ENCODE peak calls at places on chromosomes 7 and 10, in five cellular contexts. One of them, this sample, is unnamed.
A peak's percentile ranks its signal among the peaks of the same experiment; 100 is the strongest.

GRCh38 chr7:155412416-155413253 is 45.3 kb upstream of the EN2 start:
- DNase-seq in naive thymus-derived CD4-positive, alpha-beta T cell: peak; percentile 29
- DNase-seq in psoas muscle: no peak
- DNase-seq in CD8-positive, alpha-beta T cell: peak; percentile 20
- DNase-seq in tibial nerve: no peak
- DNase-seq in this sample: no peak

GRCh38 chr10:33001908-33002492 is 44.0 kb upstream of the ITGB1 start:
- DNase-seq in naive thymus-derived CD4-positive, alpha-beta T cell: no peak
- DNase-seq in psoas muscle: no peak
- DNase-seq in CD8-positive, alpha-beta T cell: no peak
- DNase-seq in tibial nerve: no peak
- DNase-seq in this sample: no peak

GRCh38 chr7:105402221-105403095 is 13.7 kb upstream of the SRPK2 start:
- DNase-seq in naive thymus-derived CD4-positive, alpha-beta T cell: no peak
- DNase-seq in psoas muscle: no peak
- DNase-seq in CD8-positive, alpha-beta T cell: no peak
- DNase-seq in tibial nerve: no peak
- DNase-seq in this sample: no peak

GRCh38 chr10:101718681-101719275 is 23.8 kb upstream of the FBXW4 start:
- DNase-seq in naive thymus-derived CD4-positive, alpha-beta T cell: no peak
- DNase-seq in psoas muscle: no peak
- DNase-seq in CD8-positive, alpha-beta T cell: no peak
- DNase-seq in tibial nerve: no peak
- DNase-seq in this sample: no peak

GRCh38 chr10:9294132-9294663 is 1239.7 kb downstream of the GATA3 start:
- DNase-seq in naive thymus-derived CD4-positive, alpha-beta T cell: no peak
- DNase-seq in psoas muscle: no peak
- DNase-seq in CD8-positive, alpha-beta T cell: no peak
- DNase-seq in tibial nerve: no peak
- DNase-seq in this sample: no peak

GRCh38 chr10:10490187-10490980 is 527.3 kb upstream of the CELF2 start:
- DNase-seq in naive thymus-derived CD4-positive, alpha-beta T cell: no peak
- DNase-seq in psoas muscle: no peak
- DNase-seq in CD8-positive, alpha-beta T cell: no peak
- DNase-seq in tibial nerve: no peak
- DNase-seq in this sample: no peak

GRCh38 chr7:116671681-116672595 is at the start of gene MET:
- DNase-seq in naive thymus-derived CD4-positive, alpha-beta T cell: no peak
- DNase-seq in psoas muscle: peak; percentile 91
- DNase-seq in CD8-positive, alpha-beta T cell: no peak
- DNase-seq in tibial nerve: peak; percentile 38
- DNase-seq in this sample: peak; percentile 76

GRCh38 chr10:35874326-35875070 is 232.4 kb upstream of the FZD8 start:
- DNase-seq in naive thymus-derived CD4-positive, alpha-beta T cell: no peak
- DNase-seq in psoas muscle: no peak
- DNase-seq in CD8-positive, alpha-beta T cell: no peak
- DNase-seq in tibial nerve: no peak
- DNase-seq in this sample: no peak

GRCh38 chr10:18279202-18279601 is 139.0 kb downstream of the CACNB2 start:
- DNase-seq in naive thymus-derived CD4-positive, alpha-beta T cell: no peak
- DNase-seq in psoas muscle: no peak
- DNase-seq in CD8-positive, alpha-beta T cell: no peak
- DNase-seq in tibial nerve: no peak
- DNase-seq in this sample: no peak

GRCh38 chr10:47438857-47439474 is 44.9 kb downstream of the ANXA8 start:
- DNase-seq in naive thymus-derived CD4-positive, alpha-beta T cell: no peak
- DNase-seq in psoas muscle: no peak
- DNase-seq in CD8-positive, alpha-beta T cell: no peak
- DNase-seq in tibial nerve: no peak
- DNase-seq in this sample: no peak

GRCh38 chr10:132850896-132851295 is 64.9 kb upstream of the NKX6-2 start:
- DNase-seq in naive thymus-derived CD4-positive, alpha-beta T cell: no peak
- DNase-seq in psoas muscle: peak; percentile 33
- DNase-seq in CD8-positive, alpha-beta T cell: no peak
- DNase-seq in tibial nerve: peak; percentile 9
- DNase-seq in this sample: peak; percentile 17

GRCh38 chr10:79243211-79244067 is 103.8 kb upstream of the PPIF start:
- DNase-seq in naive thymus-derived CD4-positive, alpha-beta T cell: peak; percentile 58
- DNase-seq in psoas muscle: peak; percentile 67
- DNase-seq in CD8-positive, alpha-beta T cell: peak; percentile 25
- DNase-seq in tibial nerve: no peak
- DNase-seq in this sample: peak; percentile 88

GRCh38 chr7:96090756-96091155 is 231.1 kb downstream of the SLC25A13 start:
- DNase-seq in naive thymus-derived CD4-positive, alpha-beta T cell: no peak
- DNase-seq in psoas muscle: no peak
- DNase-seq in CD8-positive, alpha-beta T cell: no peak
- DNase-seq in tibial nerve: no peak
- DNase-seq in this sample: no peak

GRCh38 chr10:23345861-23346260 is 1.3 kb upstream of the C10orf67 start:
- DNase-seq in naive thymus-derived CD4-positive, alpha-beta T cell: no peak
- DNase-seq in psoas muscle: no peak
- DNase-seq in CD8-positive, alpha-beta T cell: no peak
- DNase-seq in tibial nerve: no peak
- DNase-seq in this sample: no peak

GRCh38 chr7:124276005-124276606 is 243.2 kb upstream of the TMEM229A start:
- DNase-seq in naive thymus-derived CD4-positive, alpha-beta T cell: no peak
- DNase-seq in psoas muscle: no peak
- DNase-seq in CD8-positive, alpha-beta T cell: no peak
- DNase-seq in tibial nerve: no peak
- DNase-seq in this sample: no peak

GRCh38 chr7:127946081-127946480 is 85.2 kb downstream of the LRRC4 start:
- DNase-seq in naive thymus-derived CD4-positive, alpha-beta T cell: no peak
- DNase-seq in psoas muscle: no peak
- DNase-seq in CD8-positive, alpha-beta T cell: no peak
- DNase-seq in tibial nerve: no peak
- DNase-seq in this sample: no peak

GRCh38 chr10:19778996-19779395 is 37.2 kb upstream of the PLXDC2 start:
- DNase-seq in naive thymus-derived CD4-positive, alpha-beta T cell: no peak
- DNase-seq in psoas muscle: no peak
- DNase-seq in CD8-positive, alpha-beta T cell: no peak
- DNase-seq in tibial nerve: no peak
- DNase-seq in this sample: no peak

GRCh38 chr10:5538446-5538845 is 13.7 kb downstream of the CALML3 start:
- DNase-seq in naive thymus-derived CD4-positive, alpha-beta T cell: no peak
- DNase-seq in psoas muscle: no peak
- DNase-seq in CD8-positive, alpha-beta T cell: no peak
- DNase-seq in tibial nerve: no peak
- DNase-seq in this sample: peak; percentile 61

GRCh38 chr7:29248713-29249382 is 54.3 kb downstream of the CHN2 start:
- DNase-seq in naive thymus-derived CD4-positive, alpha-beta T cell: no peak
- DNase-seq in psoas muscle: no peak
- DNase-seq in CD8-positive, alpha-beta T cell: no peak
- DNase-seq in tibial nerve: no peak
- DNase-seq in this sample: no peak

GRCh38 chr7:36749282-36749960 is 25.1 kb upstream of the AOAH start:
- DNase-seq in naive thymus-derived CD4-positive, alpha-beta T cell: no peak
- DNase-seq in psoas muscle: no peak
- DNase-seq in CD8-positive, alpha-beta T cell: no peak
- DNase-seq in tibial nerve: no peak
- DNase-seq in this sample: no peak

GRCh38 chr10:86813101-86813500 is 56.7 kb downstream of the BMPR1A start:
- DNase-seq in naive thymus-derived CD4-positive, alpha-beta T cell: no peak
- DNase-seq in psoas muscle: no peak
- DNase-seq in CD8-positive, alpha-beta T cell: no peak
- DNase-seq in tibial nerve: no peak
- DNase-seq in this sample: no peak

GRCh38 chr7:29196191-29196590 is 1.6 kb downstream of the CHN2 start:
- DNase-seq in naive thymus-derived CD4-positive, alpha-beta T cell: no peak
- DNase-seq in psoas muscle: no peak
- DNase-seq in CD8-positive, alpha-beta T cell: no peak
- DNase-seq in tibial nerve: no peak
- DNase-seq in this sample: no peak

GRCh38 chr10:127485153-127485857 is 63.8 kb upstream of the NPS start:
- DNase-seq in naive thymus-derived CD4-positive, alpha-beta T cell: no peak
- DNase-seq in psoas muscle: no peak
- DNase-seq in CD8-positive, alpha-beta T cell: no peak
- DNase-seq in tibial nerve: no peak
- DNase-seq in this sample: no peak

GRCh38 chr7:74656421-74656910 is 1.1 kb upstream of the GTF2I start:
- DNase-seq in naive thymus-derived CD4-positive, alpha-beta T cell: peak; percentile 44
- DNase-seq in psoas muscle: peak; percentile 73
- DNase-seq in CD8-positive, alpha-beta T cell: peak; percentile 36
- DNase-seq in tibial nerve: no peak
- DNase-seq in this sample: peak; percentile 65

GRCh38 chr10:100637785-100638184 is 102.0 kb downstream of the HIF1AN start:
- DNase-seq in naive thymus-derived CD4-positive, alpha-beta T cell: no peak
- DNase-seq in psoas muscle: no peak
- DNase-seq in CD8-positive, alpha-beta T cell: no peak
- DNase-seq in tibial nerve: no peak
- DNase-seq in this sample: no peak

GRCh38 chr7:44216521-44217030 is 15.8 kb downstream of the YKT6 start:
- DNase-seq in naive thymus-derived CD4-positive, alpha-beta T cell: no peak
- DNase-seq in psoas muscle: peak; percentile 64
- DNase-seq in CD8-positive, alpha-beta T cell: no peak
- DNase-seq in tibial nerve: no peak
- DNase-seq in this sample: peak; percentile 38

GRCh38 chr10:97944772-97945171 is 85.6 kb downstream of the CRTAC1 start:
- DNase-seq in naive thymus-derived CD4-positive, alpha-beta T cell: no peak
- DNase-seq in psoas muscle: no peak
- DNase-seq in CD8-positive, alpha-beta T cell: no peak
- DNase-seq in tibial nerve: no peak
- DNase-seq in this sample: no peak

GRCh38 chr7:159091480-159092475 is 52.9 kb downstream of the VIPR2 start:
- DNase-seq in naive thymus-derived CD4-positive, alpha-beta T cell: no peak
- DNase-seq in psoas muscle: no peak
- DNase-seq in CD8-positive, alpha-beta T cell: no peak
- DNase-seq in tibial nerve: no peak
- DNase-seq in this sample: peak; percentile 64

GRCh38 chr7:33196194-33196593 is 66.8 kb downstream of the BBS9 start:
- DNase-seq in naive thymus-derived CD4-positive, alpha-beta T cell: no peak
- DNase-seq in psoas muscle: no peak
- DNase-seq in CD8-positive, alpha-beta T cell: no peak
- DNase-seq in tibial nerve: no peak
- DNase-seq in this sample: no peak

DNA sequence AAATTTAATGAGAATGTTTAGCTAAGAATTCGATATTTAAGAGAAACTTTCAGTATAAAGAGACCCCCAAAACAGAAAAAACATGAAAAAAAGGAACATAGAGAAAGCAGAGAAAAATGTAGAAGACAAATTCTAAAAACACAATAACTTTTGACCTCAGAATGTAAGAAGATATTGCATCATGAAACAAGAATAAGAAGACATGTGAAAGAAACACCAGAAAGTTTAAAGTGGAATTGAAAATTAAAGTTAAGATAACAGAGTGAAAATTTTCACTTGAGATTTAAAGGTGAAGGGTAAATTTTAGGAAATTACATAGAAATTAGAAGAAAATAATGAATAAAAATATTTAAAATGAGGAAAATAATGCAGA is 78.2 kb upstream of the FAM3C start:
- DNase-seq in naive thymus-derived CD4-positive, alpha-beta T cell: no peak
- DNase-seq in psoas muscle: no peak
- DNase-seq in CD8-positive, alpha-beta T cell: no peak
- DNase-seq in tibial nerve: no peak
- DNase-seq in this sample: no peak
- H3K4me3 ChIP-seq in naive thymus-derived CD4-positive, alpha-beta T cell: no peak overlapping the region
- H3K4me3 ChIP-seq in psoas muscle: no peak overlapping the region
- H3K4me3 ChIP-seq in CD8-positive, alpha-beta T cell: no peak overlapping the region
- H3K4me3 ChIP-seq in tibial nerve: no peak overlapping the region
- H3K4me3 ChIP-seq in this sample: no peak overlapping the region

DNA sequence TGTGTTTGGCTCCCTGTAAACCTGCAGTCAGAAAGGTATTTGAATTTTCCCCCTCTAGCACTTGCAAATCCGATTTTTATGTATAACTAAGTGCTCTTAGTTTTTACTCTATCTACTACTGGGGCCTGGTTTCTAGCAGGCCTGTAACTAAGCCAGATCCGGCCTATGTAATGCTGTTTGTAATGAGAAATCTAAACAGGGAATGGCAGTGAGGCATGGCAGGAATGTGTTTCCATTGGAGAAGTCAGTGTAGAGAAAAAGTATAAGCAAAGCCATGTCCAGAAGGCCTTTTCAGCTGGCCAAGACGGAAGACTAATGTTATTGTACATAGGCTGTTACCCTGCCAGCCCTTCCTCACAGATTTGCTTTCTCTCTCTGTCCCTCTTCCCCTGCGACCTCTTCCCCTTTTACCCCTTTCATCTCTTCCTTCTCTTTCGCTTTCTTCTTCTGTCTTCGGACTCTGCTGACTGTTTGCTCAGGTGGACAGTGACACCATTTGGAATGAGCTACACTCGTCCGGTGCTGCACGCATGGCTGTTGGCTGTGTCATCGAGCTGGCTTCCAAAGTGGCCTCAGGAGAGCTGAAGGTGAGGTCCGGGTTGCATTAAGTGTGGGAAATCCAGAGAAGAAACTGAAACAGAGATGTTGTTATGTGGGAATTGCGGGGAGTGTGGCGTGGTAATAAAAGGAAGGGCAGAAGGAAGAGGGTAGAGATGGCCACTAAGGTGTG is 297.5 kb downstream of the HDAC9 start:
- DNase-seq in naive thymus-derived CD4-positive, alpha-beta T cell: no peak
- DNase-seq in psoas muscle: no peak
- DNase-seq in CD8-positive, alpha-beta T cell: no peak
- DNase-seq in tibial nerve: peak; percentile 14
- DNase-seq in this sample: no peak
- H3K27ac ChIP-seq in naive thymus-derived CD4-positive, alpha-beta T cell: no peak overlapping the region
- H3K27ac ChIP-seq in psoas muscle: no peak overlapping the region
- H3K27ac ChIP-seq in CD8-positive, alpha-beta T cell: no peak overlapping the region
- H3K27ac ChIP-seq in tibial nerve: no peak overlapping the region
- H3K27ac ChIP-seq in this sample: peak overlapping the region; percentile 68

DNA sequence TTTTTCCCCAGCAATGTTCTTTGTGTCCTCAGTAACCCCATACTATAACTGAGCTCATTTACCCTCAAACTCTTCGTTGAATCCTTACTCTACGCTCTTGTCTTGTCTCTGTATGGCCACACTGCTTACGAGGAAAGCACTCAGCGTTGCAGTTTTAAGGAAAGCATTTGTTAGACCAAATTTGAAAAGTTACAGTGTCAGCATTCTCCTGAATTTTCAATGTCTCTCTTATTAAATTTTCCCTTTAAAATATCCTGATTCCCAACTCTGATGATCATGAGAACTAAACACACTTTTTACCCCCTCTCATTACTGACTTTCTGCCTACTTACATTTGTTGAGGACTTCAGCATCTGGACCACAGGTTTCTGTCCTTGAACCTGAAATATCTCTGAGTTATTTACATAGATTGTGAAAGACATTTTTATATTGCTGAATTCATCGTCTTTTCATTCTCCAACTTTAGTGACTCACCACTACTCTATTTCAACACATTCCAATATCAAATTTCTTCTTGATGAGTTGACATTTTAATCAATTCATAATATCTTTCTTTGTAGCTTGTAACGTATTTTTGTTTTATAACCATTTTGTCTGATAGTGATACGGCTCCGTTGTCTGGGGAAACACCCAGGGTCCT is 19.8 kb upstream of the VWDE start:
- DNase-seq in naive thymus-derived CD4-positive, alpha-beta T cell: no peak
- DNase-seq in psoas muscle: no peak
- DNase-seq in CD8-positive, alpha-beta T cell: no peak
- DNase-seq in tibial nerve: no peak
- DNase-seq in this sample: no peak
- H3K4me3 ChIP-seq in naive thymus-derived CD4-positive, alpha-beta T cell: no peak overlapping the region
- H3K4me3 ChIP-seq in psoas muscle: no peak overlapping the region
- H3K4me3 ChIP-seq in CD8-positive, alpha-beta T cell: no peak overlapping the region
- H3K4me3 ChIP-seq in tibial nerve: no peak overlapping the region
- H3K4me3 ChIP-seq in this sample: no peak overlapping the region

DNA sequence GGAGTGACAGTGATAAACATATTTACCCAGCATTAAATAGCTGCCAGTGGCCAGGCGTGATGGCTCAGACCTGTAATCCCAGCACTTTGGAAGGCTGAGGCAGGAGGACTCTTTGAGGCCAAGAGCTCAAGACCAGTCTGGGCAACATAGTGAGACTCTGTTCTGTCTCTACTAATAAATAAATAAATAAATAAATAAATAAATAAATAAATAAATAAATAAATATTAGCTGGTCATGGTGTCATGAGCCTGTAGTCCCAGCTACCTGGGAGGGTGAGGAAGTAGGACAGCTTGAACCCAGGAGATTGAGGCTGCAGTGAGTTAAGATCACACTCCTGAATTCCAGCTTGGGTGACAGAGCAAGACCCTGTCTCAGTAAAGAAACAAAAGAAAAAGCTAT is 384.0 kb upstream of the ADARB2 start:
- DNase-seq in naive thymus-derived CD4-positive, alpha-beta T cell: no peak
- DNase-seq in psoas muscle: no peak
- DNase-seq in CD8-positive, alpha-beta T cell: no peak
- DNase-seq in tibial nerve: no peak
- DNase-seq in this sample: no peak
- H3K27ac ChIP-seq in naive thymus-derived CD4-positive, alpha-beta T cell: no peak overlapping the region
- H3K27ac ChIP-seq in psoas muscle: no peak overlapping the region
- H3K27ac ChIP-seq in CD8-positive, alpha-beta T cell: no peak overlapping the region
- H3K27ac ChIP-seq in tibial nerve: no peak overlapping the region
- H3K27ac ChIP-seq in this sample: no peak overlapping the region

This sample was measured in aorta.